ENCODE peak calls at places on chromosomes 11 and 22, in seven cellular contexts. One of them, this sample, is unnamed.

GRCh38 chr22:49954991-49955580 is 5.5 kb upstream of the PIM3 start:
- DNase-seq in BJ: no peak
- DNase-seq in Calu3: no peak
- DNase-seq in activated T-helper 9 cell treated with anti-CD3 and anti-CD28 coated beads, Interleukin-2, amount 50 U/mL, for 16 hours: no peak
- DNase-seq in GM04503: no peak
- DNase-seq in hippocampal formation: no peak
- DNase-seq in endothelial cell: no peak
- DNase-seq in this sample: no peak

GRCh38 chr11:82756765-82757650 is 23.3 kb upstream of the FAM181B start:
- DNase-seq in BJ: no peak
- DNase-seq in Calu3: no peak
- DNase-seq in activated T-helper 9 cell treated with anti-CD3 and anti-CD28 coated beads, Interleukin-2, amount 50 U/mL, for 16 hours: no peak
- DNase-seq in GM04503: no peak
- DNase-seq in hippocampal formation: peak
- DNase-seq in endothelial cell: no peak
- DNase-seq in this sample: peak

GRCh38 chr11:70928854-70929598 is 323.4 kb downstream of the SHANK2 start:
- DNase-seq in BJ: no peak
- DNase-seq in Calu3: no peak
- DNase-seq in activated T-helper 9 cell treated with anti-CD3 and anti-CD28 coated beads, Interleukin-2, amount 50 U/mL, for 16 hours: no peak
- DNase-seq in GM04503: no peak
- DNase-seq in hippocampal formation: no peak
- DNase-seq in endothelial cell: no peak
- DNase-seq in this sample: no peak

GRCh38 chr22:46783721-46784120 is 21.3 kb downstream of the TBC1D22A start:
- DNase-seq in BJ: no peak
- DNase-seq in Calu3: no peak
- DNase-seq in activated T-helper 9 cell treated with anti-CD3 and anti-CD28 coated beads, Interleukin-2, amount 50 U/mL, for 16 hours: no peak
- DNase-seq in GM04503: no peak
- DNase-seq in hippocampal formation: no peak
- DNase-seq in endothelial cell: no peak
- DNase-seq in this sample: no peak

GRCh38 chr11:62732830-62733229 is 4.5 kb downstream of the TTC9C start:
- DNase-seq in BJ: no peak
- DNase-seq in Calu3: no peak
- DNase-seq in activated T-helper 9 cell treated with anti-CD3 and anti-CD28 coated beads, Interleukin-2, amount 50 U/mL, for 16 hours: no peak
- DNase-seq in GM04503: no peak
- DNase-seq in hippocampal formation: no peak
- DNase-seq in endothelial cell: no peak
- DNase-seq in this sample: peak

GRCh38 chr22:40289991-40290459 is 56.3 kb upstream of the ADSL start:
- DNase-seq in BJ: no peak
- DNase-seq in Calu3: no peak
- DNase-seq in activated T-helper 9 cell treated with anti-CD3 and anti-CD28 coated beads, Interleukin-2, amount 50 U/mL, for 16 hours: peak
- DNase-seq in GM04503: no peak
- DNase-seq in hippocampal formation: no peak
- DNase-seq in endothelial cell: no peak
- DNase-seq in this sample: no peak

GRCh38 chr11:70503878-70504240 is 105.5 kb downstream of the CTTN start:
- DNase-seq in BJ: no peak
- DNase-seq in Calu3: no peak
- DNase-seq in activated T-helper 9 cell treated with anti-CD3 and anti-CD28 coated beads, Interleukin-2, amount 50 U/mL, for 16 hours: no peak
- DNase-seq in GM04503: no peak
- DNase-seq in hippocampal formation: no peak
- DNase-seq in endothelial cell: peak
- DNase-seq in this sample: no peak

GRCh38 chr11:106459135-106459534 is 381.7 kb downstream of the AASDHPPT start:
- DNase-seq in BJ: no peak
- DNase-seq in Calu3: no peak
- DNase-seq in activated T-helper 9 cell treated with anti-CD3 and anti-CD28 coated beads, Interleukin-2, amount 50 U/mL, for 16 hours: no peak
- DNase-seq in GM04503: no peak
- DNase-seq in hippocampal formation: no peak
- DNase-seq in endothelial cell: no peak
- DNase-seq in this sample: no peak

GRCh38 chr11:87421422-87421821 is 383.7 kb downstream of the TMEM135 start:
- DNase-seq in BJ: no peak
- DNase-seq in Calu3: peak
- DNase-seq in activated T-helper 9 cell treated with anti-CD3 and anti-CD28 coated beads, Interleukin-2, amount 50 U/mL, for 16 hours: no peak
- DNase-seq in GM04503: no peak
- DNase-seq in hippocampal formation: peak
- DNase-seq in endothelial cell: peak
- DNase-seq in this sample: peak

GRCh38 chr22:24359452-24360120 is 67.8 kb upstream of the ADORA2A start:
- DNase-seq in BJ: no peak
- DNase-seq in Calu3: no peak
- DNase-seq in activated T-helper 9 cell treated with anti-CD3 and anti-CD28 coated beads, Interleukin-2, amount 50 U/mL, for 16 hours: no peak
- DNase-seq in GM04503: no peak
- DNase-seq in hippocampal formation: no peak
- DNase-seq in endothelial cell: no peak
- DNase-seq in this sample: no peak

GRCh38 chr11:6682936-6683861 is at the start of gene MRPL17:
- DNase-seq in BJ: peak
- DNase-seq in Calu3: peak
- DNase-seq in activated T-helper 9 cell treated with anti-CD3 and anti-CD28 coated beads, Interleukin-2, amount 50 U/mL, for 16 hours: peak
- DNase-seq in GM04503: peak
- DNase-seq in hippocampal formation: peak
- DNase-seq in endothelial cell: peak
- DNase-seq in this sample: peak

GRCh38 chr11:44623321-44623715 is 57.9 kb downstream of the CD82 start:
- DNase-seq in BJ: no peak
- DNase-seq in Calu3: no peak
- DNase-seq in activated T-helper 9 cell treated with anti-CD3 and anti-CD28 coated beads, Interleukin-2, amount 50 U/mL, for 16 hours: no peak
- DNase-seq in GM04503: no peak
- DNase-seq in hippocampal formation: no peak
- DNase-seq in endothelial cell: no peak
- DNase-seq in this sample: no peak

GRCh38 chr22:37410174-37411055 is 16.9 kb downstream of the ELFN2 start:
- DNase-seq in BJ: no peak
- DNase-seq in Calu3: no peak
- DNase-seq in activated T-helper 9 cell treated with anti-CD3 and anti-CD28 coated beads, Interleukin-2, amount 50 U/mL, for 16 hours: no peak
- DNase-seq in GM04503: no peak
- DNase-seq in hippocampal formation: no peak
- DNase-seq in endothelial cell: no peak
- DNase-seq in this sample: no peak

GRCh38 chr11:104968856-104969776 is 742 bp upstream of the CASP4 start:
- DNase-seq in BJ: no peak
- DNase-seq in Calu3: peak
- DNase-seq in activated T-helper 9 cell treated with anti-CD3 and anti-CD28 coated beads, Interleukin-2, amount 50 U/mL, for 16 hours: no peak
- DNase-seq in GM04503: no peak
- DNase-seq in hippocampal formation: no peak
- DNase-seq in endothelial cell: no peak
- DNase-seq in this sample: no peak

GRCh38 chr11:27950339-27950738 is 157.6 kb downstream of the KIF18A start:
- DNase-seq in BJ: no peak
- DNase-seq in Calu3: no peak
- DNase-seq in activated T-helper 9 cell treated with anti-CD3 and anti-CD28 coated beads, Interleukin-2, amount 50 U/mL, for 16 hours: no peak
- DNase-seq in GM04503: no peak
- DNase-seq in hippocampal formation: no peak
- DNase-seq in endothelial cell: no peak
- DNase-seq in this sample: no peak

GRCh38 chr11:31690516-31690915 is 120.6 kb downstream of the PAX6 start:
- DNase-seq in BJ: no peak
- DNase-seq in Calu3: no peak
- DNase-seq in activated T-helper 9 cell treated with anti-CD3 and anti-CD28 coated beads, Interleukin-2, amount 50 U/mL, for 16 hours: no peak
- DNase-seq in GM04503: no peak
- DNase-seq in hippocampal formation: no peak
- DNase-seq in endothelial cell: no peak
- DNase-seq in this sample: no peak

GRCh38 chr11:100221791-100222190 is 465.3 kb upstream of the ARHGAP42 start:
- DNase-seq in BJ: no peak
- DNase-seq in Calu3: no peak
- DNase-seq in activated T-helper 9 cell treated with anti-CD3 and anti-CD28 coated beads, Interleukin-2, amount 50 U/mL, for 16 hours: no peak
- DNase-seq in GM04503: no peak
- DNase-seq in hippocampal formation: no peak
- DNase-seq in endothelial cell: no peak
- DNase-seq in this sample: no peak

GRCh38 chr22:32623943-32624342 is 149.3 kb downstream of the FBXO7 start:
- DNase-seq in BJ: peak
- DNase-seq in Calu3: no peak
- DNase-seq in activated T-helper 9 cell treated with anti-CD3 and anti-CD28 coated beads, Interleukin-2, amount 50 U/mL, for 16 hours: no peak
- DNase-seq in GM04503: peak
- DNase-seq in hippocampal formation: no peak
- DNase-seq in endothelial cell: no peak
- DNase-seq in this sample: no peak

GRCh38 chr11:8081591-8082021 is 595 bp downstream of the TUB start:
- DNase-seq in BJ: no peak
- DNase-seq in Calu3: no peak
- DNase-seq in activated T-helper 9 cell treated with anti-CD3 and anti-CD28 coated beads, Interleukin-2, amount 50 U/mL, for 16 hours: no peak
- DNase-seq in GM04503: no peak
- DNase-seq in hippocampal formation: no peak
- DNase-seq in endothelial cell: no peak
- DNase-seq in this sample: peak

GRCh38 chr11:49995559-49995958 is 13.2 kb upstream of the OR4C12 start:
- DNase-seq in BJ: no peak
- DNase-seq in Calu3: peak
- DNase-seq in activated T-helper 9 cell treated with anti-CD3 and anti-CD28 coated beads, Interleukin-2, amount 50 U/mL, for 16 hours: no peak
- DNase-seq in GM04503: peak
- DNase-seq in hippocampal formation: peak
- DNase-seq in endothelial cell: peak
- DNase-seq in this sample: peak

GRCh38 chr11:16153951-16154350 is 202.4 kb downstream of the SOX6 start:
- DNase-seq in BJ: no peak
- DNase-seq in Calu3: no peak
- DNase-seq in activated T-helper 9 cell treated with anti-CD3 and anti-CD28 coated beads, Interleukin-2, amount 50 U/mL, for 16 hours: no peak
- DNase-seq in GM04503: no peak
- DNase-seq in hippocampal formation: no peak
- DNase-seq in endothelial cell: no peak
- DNase-seq in this sample: no peak